ENCODE peak calls at places on chromosomes 1 and 21, in five cellular contexts. S is dermis microvascular lymphatic vessel endothelial cell, P is NCI-H748 treated with DMSO at 0.1 percent for 48 hours, J is progenitor cell of endocrine pancreas, C is NCI-H460. U is an unnamed sample.
A peak's percentile ranks its signal among the peaks of the same experiment; 100 is the strongest.

GRCh38 chr21:17901458-17902092 is 82.4 kb upstream of the C21orf91 start:
- DNase-seq in C (no peak), J (no peak), P (no peak), S (no peak), U (no peak)

GRCh38 chr1:118151312-118151937 is 33.6 kb downstream of the SPAG17 start:
- DNase-seq in J (peak; percentile 29), C (peak; percentile 41), P (peak; percentile 52), S (peak; percentile 53), U (peak; percentile 65)

GRCh38 chr1:182484531-182485257 is 34.7 kb downstream of the RGSL1 start:
- DNase-seq in S (no peak), P (no peak), C (no peak), J (peak; percentile 13), U (no peak)

GRCh38 chr1:229258031-229258850 is 12.7 kb upstream of the RAB4A start:
- DNase-seq in J (peak; percentile 46), P (peak; percentile 36), S (peak; percentile 72), C (peak; percentile 73), U (peak; percentile 72)

GRCh38 chr1:204575221-204576190 is 59.3 kb downstream of the MDM4 start:
- DNase-seq in J (no peak), S (no peak), P (no peak), C (no peak), U (no peak)

GRCh38 chr1:221832617-221833016 is 90.7 kb upstream of the DUSP10 start:
- DNase-seq in S (peak; percentile 94), J (no peak), P (no peak), C (no peak), U (no peak)

GRCh38 chr1:113759341-113760101 is at the start of gene PHTF1:
- DNase-seq in C (peak; percentile 24), J (peak; percentile 58), S (peak; percentile 86), P (peak; percentile 71), U (peak; percentile 62)

GRCh38 chr1:232859216-232859615 is 54.0 kb downstream of the MAP10 start:
- DNase-seq in C (no peak), S (no peak), P (no peak), J (no peak), U (no peak)

GRCh38 chr1:83849191-83850061 is 149.5 kb downstream of the TTLL7 start:
- DNase-seq in P (peak; percentile 48), C (no peak), J (no peak), S (no peak), U (no peak)

GRCh38 chr1:1594602-1594981 is 5.3 kb downstream of the FNDC10 start:
- DNase-seq in S (no peak), C (no peak), J (no peak), P (no peak), U (no peak)

GRCh38 chr1:171434717-171435346 is 50.5 kb upstream of the PRRC2C start:
- DNase-seq in J (no peak), P (no peak), S (peak; percentile 76), C (no peak), U (no peak)

GRCh38 chr1:54404939-54405880 is 984 bp downstream of the SSBP3 start:
- DNase-seq in J (no peak), P (no peak), C (no peak), S (peak; percentile 28), U (no peak)

GRCh38 chr1:91997607-91998195 is 32.1 kb upstream of the EPHX4 start:
- DNase-seq in P (no peak), C (peak; percentile 43), J (no peak), S (peak; percentile 55), U (peak; percentile 66)

GRCh38 chr1:100979652-100980051 is 45.9 kb downstream of the DPH5 start:
- DNase-seq in P (no peak), C (no peak), S (no peak), J (no peak), U (no peak)

GRCh38 chr1:170182442-170182841 is 36.7 kb downstream of the NTMT2 start:
- DNase-seq in S (no peak), P (no peak), J (no peak), C (no peak), U (no peak)

GRCh38 chr1:166379447-166379846 is 212.6 kb upstream of the FAM78B start:
- DNase-seq in S (no peak), C (peak; percentile 26), P (no peak), J (no peak), U (no peak)

GRCh38 chr1:235714205-235714897 is 64.8 kb upstream of the GNG4 start:
- DNase-seq in S (no peak), C (no peak), P (peak; percentile 82), J (no peak), U (no peak)

GRCh38 chr1:99180343-99180808 is 83.9 kb upstream of the PLPPR4 start:
- DNase-seq in S (peak; percentile 78), J (peak; percentile 53), C (peak; percentile 68), P (peak; percentile 75), U (peak; percentile 89)

GRCh38 chr1:41683681-41684500 is 199.4 kb upstream of the EDN2 start:
- DNase-seq in S (peak; percentile 60), J (no peak), C (no peak), P (no peak), U (no peak)

GRCh38 chr1:84789014-84789413 is 98.8 kb upstream of the SSX2IP start:
- DNase-seq in S (no peak), J (no peak), C (no peak), P (no peak), U (no peak)

U was measured in SK-MEL-5.